ENCODE peak calls at places on chromosomes 2 and 18, in nine cellular contexts. One of them, this sample, is unnamed.

GRCh38 chr2:229419158-229419557 is 148.1 kb upstream of the PID1 start:
- DNase-seq in naive B cell: no peak
- DNase-seq in T-cell: no peak
- DNase-seq in fibroblast of villous mesenchyme: peak; percentile 52
- DNase-seq in GM13976: no peak
- DNase-seq in A172: no peak
- DNase-seq in NCI-H526 treated with DMSO at 0.1 percent for 48 hours: no peak
- DNase-seq in GM23338: no peak
- DNase-seq in GM12865: no peak
- DNase-seq in this sample: no peak

GRCh38 chr2:236871500-236872001 is 214.1 kb upstream of the COPS8 start:
- DNase-seq in naive B cell: no peak
- DNase-seq in GM12865: no peak
- DNase-seq in fibroblast of villous mesenchyme: peak; percentile 100
- DNase-seq in A172: peak; percentile 98
- DNase-seq in GM23338: no peak
- DNase-seq in GM13976: no peak
- DNase-seq in NCI-H526 treated with DMSO at 0.1 percent for 48 hours: no peak
- DNase-seq in T-cell: no peak
- DNase-seq in this sample: no peak

GRCh38 chr2:158359846-158360245 is 96.7 kb downstream of the CCDC148 start:
- DNase-seq in fibroblast of villous mesenchyme: no peak
- DNase-seq in naive B cell: no peak
- DNase-seq in A172: peak; percentile 83
- DNase-seq in GM12865: peak; percentile 52
- DNase-seq in GM13976: no peak
- DNase-seq in NCI-H526 treated with DMSO at 0.1 percent for 48 hours: no peak
- DNase-seq in T-cell: no peak
- DNase-seq in GM23338: peak; percentile 45
- DNase-seq in this sample: no peak

GRCh38 chr2:212777020-212777491 is 238.5 kb upstream of the ERBB4 start:
- DNase-seq in GM23338: peak; percentile 43
- DNase-seq in T-cell: no peak
- DNase-seq in NCI-H526 treated with DMSO at 0.1 percent for 48 hours: peak; percentile 79
- DNase-seq in GM13976: peak; percentile 34
- DNase-seq in A172: peak; percentile 19
- DNase-seq in fibroblast of villous mesenchyme: peak; percentile 48
- DNase-seq in naive B cell: peak; percentile 18
- DNase-seq in GM12865: peak; percentile 38
- DNase-seq in this sample: peak; percentile 28

GRCh38 chr18:78242796-78243195 is 736.8 kb upstream of the SALL3 start:
- DNase-seq in naive B cell: no peak
- DNase-seq in A172: no peak
- DNase-seq in T-cell: no peak
- DNase-seq in GM12865: no peak
- DNase-seq in fibroblast of villous mesenchyme: peak; percentile 1
- DNase-seq in GM13976: no peak
- DNase-seq in GM23338: no peak
- DNase-seq in NCI-H526 treated with DMSO at 0.1 percent for 48 hours: no peak
- DNase-seq in this sample: no peak

GRCh38 chr2:60476206-60476946 is 77.1 kb downstream of the BCL11A start:
- DNase-seq in A172: no peak
- DNase-seq in T-cell: no peak
- DNase-seq in naive B cell: no peak
- DNase-seq in NCI-H526 treated with DMSO at 0.1 percent for 48 hours: no peak
- DNase-seq in fibroblast of villous mesenchyme: no peak
- DNase-seq in GM23338: peak; percentile 62
- DNase-seq in GM13976: no peak
- DNase-seq in GM12865: no peak
- DNase-seq in this sample: no peak

GRCh38 chr2:42132066-42132965 is 36.8 kb upstream of the EML4 start:
- DNase-seq in GM12865: no peak
- DNase-seq in GM23338: no peak
- DNase-seq in GM13976: no peak
- DNase-seq in naive B cell: no peak
- DNase-seq in NCI-H526 treated with DMSO at 0.1 percent for 48 hours: no peak
- DNase-seq in fibroblast of villous mesenchyme: peak; percentile 86
- DNase-seq in T-cell: no peak
- DNase-seq in A172: peak; percentile 91
- DNase-seq in this sample: no peak

GRCh38 chr2:120442541-120442922 is 96.6 kb downstream of the INHBB start:
- DNase-seq in NCI-H526 treated with DMSO at 0.1 percent for 48 hours: no peak
- DNase-seq in naive B cell: no peak
- DNase-seq in A172: no peak
- DNase-seq in T-cell: no peak
- DNase-seq in fibroblast of villous mesenchyme: no peak
- DNase-seq in GM23338: no peak
- DNase-seq in GM12865: no peak
- DNase-seq in GM13976: no peak
- DNase-seq in this sample: no peak

GRCh38 chr2:205358351-205358815 is 323.9 kb upstream of the NRP2 start:
- DNase-seq in fibroblast of villous mesenchyme: no peak
- DNase-seq in GM23338: peak; percentile 81
- DNase-seq in GM12865: no peak
- DNase-seq in A172: peak; percentile 11
- DNase-seq in T-cell: no peak
- DNase-seq in naive B cell: no peak
- DNase-seq in NCI-H526 treated with DMSO at 0.1 percent for 48 hours: no peak
- DNase-seq in GM13976: no peak
- DNase-seq in this sample: no peak

GRCh38 chr2:174596994-174597346 is 634 bp downstream of the WIPF1 start:
- DNase-seq in A172: no peak
- DNase-seq in NCI-H526 treated with DMSO at 0.1 percent for 48 hours: no peak
- DNase-seq in fibroblast of villous mesenchyme: no peak
- DNase-seq in GM13976: no peak
- DNase-seq in GM23338: no peak
- DNase-seq in T-cell: no peak
- DNase-seq in GM12865: peak; percentile 49
- DNase-seq in naive B cell: no peak
- DNase-seq in this sample: no peak

GRCh38 chr18:32714571-32715148 is 58.2 kb downstream of the KLHL14 start:
- DNase-seq in fibroblast of villous mesenchyme: peak; percentile 43
- DNase-seq in GM12865: peak; percentile 68
- DNase-seq in NCI-H526 treated with DMSO at 0.1 percent for 48 hours: peak; percentile 62
- DNase-seq in GM23338: peak; percentile 87
- DNase-seq in naive B cell: peak; percentile 59
- DNase-seq in T-cell: no peak
- DNase-seq in A172: peak; percentile 47
- DNase-seq in GM13976: peak; percentile 42
- DNase-seq in this sample: no peak

GRCh38 chr2:128765822-128766221 is 447.2 kb upstream of the HS6ST1 start:
- DNase-seq in GM12865: no peak
- DNase-seq in T-cell: no peak
- DNase-seq in GM23338: no peak
- DNase-seq in NCI-H526 treated with DMSO at 0.1 percent for 48 hours: no peak
- DNase-seq in naive B cell: no peak
- DNase-seq in A172: no peak
- DNase-seq in GM13976: no peak
- DNase-seq in fibroblast of villous mesenchyme: no peak
- DNase-seq in this sample: no peak

This sample was measured in stimulated activated naive CD4-positive, alpha-beta T cell.